ENCODE peak calls at places on chromosome 2, in six cellular contexts. I, P, Y, S, Q and L are unnamed samples.

GRCh38 chr2:38682008-38682575 is 16.2 kb downstream of the GALM start:
- DNase-seq in I (no peak), P (no peak), Y (no peak), S (no peak), Q (no peak), L (no peak)

GRCh38 chr2:112032615-112033457 is 22.2 kb upstream of the TMEM87B start:
- DNase-seq in I (no peak), P (no peak), Y (peak), S (no peak), Q (no peak), L (no peak)

GRCh38 chr2:62197017-62197586 is 1.2 kb downstream of the B3GNT2 start:
- DNase-seq in I (peak), P (no peak), Y (no peak), S (no peak), Q (peak), L (peak)

GRCh38 chr2:3282056-3282998 is 95.3 kb downstream of the EIPR1 start:
- DNase-seq in I (no peak), P (no peak), Y (peak), S (no peak), Q (no peak), L (no peak)

GRCh38 chr2:219002395-219003266 is 9.4 kb upstream of the CRYBA2 start:
- DNase-seq in I (peak), P (no peak), Y (no peak), S (no peak), Q (no peak), L (peak)

GRCh38 chr2:226080323-226080722 is 680.8 kb downstream of the NYAP2 start:
- DNase-seq in I (no peak), P (no peak), Y (peak), S (no peak), Q (no peak), L (no peak)

GRCh38 chr2:184336688-184337087 is 261.6 kb upstream of the ZNF804A start:
- DNase-seq in I (no peak), P (no peak), Y (no peak), S (no peak), Q (no peak), L (no peak)

GRCh38 chr2:109213646-109214417 is 84.8 kb downstream of the SH3RF3 start:
- DNase-seq in I (no peak), P (peak), Y (peak), S (no peak), Q (peak), L (no peak)

GRCh38 chr2:25335971-25336370 is 5.8 kb downstream of the DNMT3A start:
- DNase-seq in I (no peak), P (no peak), Y (no peak), S (no peak), Q (no peak), L (peak)

GRCh38 chr2:106065983-106066826 is 127.9 kb downstream of the UXS1 start:
- DNase-seq in I (no peak), P (no peak), Y (no peak), S (no peak), Q (no peak), L (peak)

GRCh38 chr2:191601060-191601459 is 76.9 kb upstream of the NABP1 start:
- DNase-seq in I (no peak), P (no peak), Y (no peak), S (no peak), Q (no peak), L (no peak)

GRCh38 chr2:60356346-60356745 is 197.1 kb downstream of the BCL11A start:
- DNase-seq in I (no peak), P (no peak), Y (no peak), S (no peak), Q (no peak), L (no peak)

GRCh38 chr2:233795735-233796171 is 17.6 kb downstream of the MROH2A start:
- DNase-seq in I (no peak), P (no peak), Y (no peak), S (no peak), Q (no peak), L (peak)

GRCh38 chr2:45567974-45568789 is 42.9 kb downstream of the SRBD1 start:
- DNase-seq in I (no peak), P (no peak), Y (peak), S (peak), Q (peak), L (no peak)

GRCh38 chr2:181371782-181372292 is 85.3 kb upstream of the ITGA4 start:
- DNase-seq in I (no peak), P (no peak), Y (peak), S (no peak), Q (no peak), L (no peak)

GRCh38 chr2:12430036-12430795 is 286.5 kb upstream of the TRIB2 start:
- DNase-seq in I (no peak), P (no peak), Y (no peak), S (no peak), Q (no peak), L (no peak)

GRCh38 chr2:63888490-63889402 is 47.0 kb downstream of the UGP2 start:
- DNase-seq in I (peak), P (no peak), Y (peak), S (no peak), Q (peak), L (peak)

GRCh38 chr2:174595904-174596397 is 1.7 kb downstream of the WIPF1 start:
- DNase-seq in I (no peak), P (no peak), Y (no peak), S (no peak), Q (peak), L (no peak)

GRCh38 chr2:100262555-100263320 is 59.6 kb downstream of the LONRF2 start:
- DNase-seq in I (peak), P (peak), Y (peak), S (no peak), Q (peak), L (peak)

GRCh38 chr2:79717364-79718007 is 204.6 kb downstream of the CTNNA2 start:
- DNase-seq in I (no peak), P (no peak), Y (peak), S (no peak), Q (no peak), L (no peak)

GRCh38 chr2:178233428-178233827 is 39.1 kb downstream of the OSBPL6 start:
- DNase-seq in I (no peak), P (no peak), Y (no peak), S (no peak), Q (no peak), L (no peak)

GRCh38 chr2:28692411-28692810 is 59.2 kb upstream of the PPP1CB start:
- DNase-seq in I (no peak), P (no peak), Y (no peak), S (no peak), Q (no peak), L (no peak)

GRCh38 chr2:238083919-238084318 is 16.2 kb upstream of the ESPNL start:
- DNase-seq in I (no peak), P (no peak), Y (no peak), S (no peak), Q (no peak), L (no peak)

GRCh38 chr2:70561893-70562292 is 8.3 kb upstream of the TGFA start:
- DNase-seq in I (no peak), P (no peak), Y (no peak), S (no peak), Q (no peak), L (no peak)

GRCh38 chr2:111049792-111050640 is 70.7 kb upstream of the BCL2L11 start:
- DNase-seq in I (no peak), P (no peak), Y (peak), S (no peak), Q (peak), L (peak)

GRCh38 chr2:224252601-224253000 is 149.3 kb downstream of the FAM124B start:
- DNase-seq in I (no peak), P (no peak), Y (no peak), S (no peak), Q (no peak), L (no peak)

GRCh38 chr2:236943068-236943467 is 142.6 kb upstream of the COPS8 start:
- DNase-seq in I (no peak), P (no peak), Y (no peak), S (no peak), Q (no peak), L (no peak)

GRCh38 chr2:52775674-52776073 is 991.9 kb upstream of the CHAC2 start:
- DNase-seq in I (no peak), P (no peak), Y (no peak), S (no peak), Q (no peak), L (no peak)

GRCh38 chr2:153871231-153872221 is at the start of gene GALNT13:
- DNase-seq in I (peak), P (no peak), Y (peak), S (no peak), Q (no peak), L (peak)

GRCh38 chr2:64288321-64288931 is 144.2 kb upstream of the PELI1 start:
- DNase-seq in I (no peak), P (no peak), Y (no peak), S (no peak), Q (no peak), L (no peak)

GRCh38 chr2:6443424-6443823 is 422.3 kb downstream of the CMPK2 start:
- DNase-seq in I (no peak), P (no peak), Y (no peak), S (no peak), Q (no peak), L (no peak)

GRCh38 chr2:180048256-180048655 is 41.2 kb upstream of the CWC22 start:
- DNase-seq in I (no peak), P (no peak), Y (no peak), S (no peak), Q (no peak), L (no peak)

GRCh38 chr2:42249887-42250286 is 80.7 kb downstream of the EML4 start:
- DNase-seq in I (no peak), P (no peak), Y (no peak), S (no peak), Q (no peak), L (no peak)

GRCh38 chr2:135993421-135993820 is 8.0 kb upstream of the DARS1 start:
- DNase-seq in I (no peak), P (no peak), Y (no peak), S (no peak), Q (no peak), L (no peak)

GRCh38 chr2:16137080-16137755 is 196.9 kb downstream of the MYCN start:
- DNase-seq in I (no peak), P (no peak), Y (no peak), S (no peak), Q (no peak), L (peak)

GRCh38 chr2:135903650-135904049 is 27.4 kb upstream of the MCM6 start:
- DNase-seq in I (no peak), P (no peak), Y (no peak), S (no peak), Q (no peak), L (no peak)

GRCh38 chr2:65431417-65432226 is 777 bp downstream of the SPRED2 start:
- DNase-seq in I (peak), P (no peak), Y (no peak), S (no peak), Q (peak), L (peak)

GRCh38 chr2:166900700-166901099 is 12.4 kb downstream of the XIRP2 start:
- DNase-seq in I (peak), P (no peak), Y (peak), S (no peak), Q (peak), L (no peak)

GRCh38 chr2:236747426-236747825 is 177.8 kb downstream of the ACKR3 start:
- DNase-seq in I (no peak), P (no peak), Y (no peak), S (no peak), Q (no peak), L (no peak)